ENCODE peak calls at places on chromosomes 13 and 19, in ten cellular contexts. O, G, M, T, W, N, A, Q, D and Y are unnamed samples.
A peak's percentile ranks its signal among the peaks of the same experiment; 100 is the strongest.

GRCh38 chr19:48963371-48964204 is 1.5 kb upstream of the FTL start:
- DNase-seq in O (peak; percentile 88), G (peak; percentile 90), M (peak; percentile 30), T (peak; percentile 55), W (no peak), N (peak; percentile 75), A (peak; percentile 78), Q (peak; percentile 77), D (peak; percentile 76), Y (peak; percentile 84)

GRCh38 chr13:67258482-67258881 is 28.3 kb upstream of the PCDH9 start:
- DNase-seq in O (no peak), G (peak; percentile 61), M (no peak), T (no peak), W (no peak), N (no peak), A (no peak), Q (no peak), D (no peak), Y (no peak)

GRCh38 chr13:91078093-91078679 is 269.3 kb upstream of the MIR17HG start:
- DNase-seq in O (no peak), G (no peak), M (no peak), T (peak; percentile 44), W (no peak), N (peak; percentile 29), A (no peak), Q (no peak), D (no peak), Y (no peak)

GRCh38 chr19:36605839-36606478 is 846 bp downstream of the ZNF382 start:
- DNase-seq in O (no peak), G (no peak), M (no peak), T (no peak), W (no peak), N (no peak), A (no peak), Q (no peak), D (no peak), Y (no peak)

GRCh38 chr13:48156466-48156865 is 61.6 kb upstream of the MED4 start:
- DNase-seq in O (no peak), G (peak; percentile 71), M (no peak), T (no peak), W (no peak), N (no peak), A (no peak), Q (peak; percentile 30), D (peak; percentile 90), Y (no peak)

GRCh38 chr13:31352467-31352866 is 152.7 kb downstream of the B3GLCT start:
- DNase-seq in O (no peak), G (peak; percentile 29), M (no peak), T (no peak), W (no peak), N (no peak), A (no peak), Q (no peak), D (no peak), Y (no peak)

GRCh38 chr19:1206733-1207301 is 1.2 kb downstream of the STK11 start:
- DNase-seq in O (no peak), G (peak; percentile 27), M (no peak), T (peak; percentile 24), W (peak; percentile 64), N (no peak), A (no peak), Q (no peak), D (no peak), Y (peak; percentile 47)

GRCh38 chr19:6723738-6724137 is 3.3 kb upstream of the C3 start:
- DNase-seq in O (no peak), G (no peak), M (no peak), T (no peak), W (no peak), N (no peak), A (no peak), Q (no peak), D (peak; percentile 16), Y (no peak)

GRCh38 chr13:112743451-112744305 is 53.8 kb downstream of the ATP11A start:
- DNase-seq in O (no peak), G (no peak), M (no peak), T (peak; percentile 44), W (no peak), N (no peak), A (no peak), Q (no peak), D (no peak), Y (no peak)

GRCh38 chr13:67063036-67063435 is 167.1 kb downstream of the PCDH9 start:
- DNase-seq in O (no peak), G (no peak), M (no peak), T (no peak), W (no peak), N (no peak), A (no peak), Q (no peak), D (no peak), Y (no peak)

GRCh38 chr13:98992355-98992754 is 14.5 kb upstream of the DOCK9 start:
- DNase-seq in O (no peak), G (no peak), M (no peak), T (no peak), W (no peak), N (no peak), A (no peak), Q (no peak), D (no peak), Y (no peak)

GRCh38 chr13:111314852-111315251 is 5.6 kb upstream of the TEX29 start:
- DNase-seq in O (no peak), G (no peak), M (no peak), T (no peak), W (no peak), N (no peak), A (no peak), Q (no peak), D (no peak), Y (no peak)

GRCh38 chr13:30826911-30827577 is 79.0 kb upstream of the MEDAG start:
- DNase-seq in O (no peak), G (no peak), M (no peak), T (no peak), W (no peak), N (no peak), A (no peak), Q (no peak), D (no peak), Y (no peak)

GRCh38 chr19:4060621-4061177 is 6.0 kb downstream of the ZBTB7A start:
- DNase-seq in O (no peak), G (no peak), M (no peak), T (no peak), W (no peak), N (no peak), A (no peak), Q (no peak), D (no peak), Y (peak; percentile 45)

GRCh38 chr19:14089662-14090508 is 666 bp downstream of the SAMD1 start:
- DNase-seq in O (no peak), G (no peak), M (peak; percentile 60), T (peak; percentile 82), W (no peak), N (peak; percentile 64), A (peak; percentile 65), Q (peak; percentile 62), D (peak; percentile 64), Y (no peak)

GRCh38 chr19:34733826-34734600 is at the start of gene ZNF181:
- DNase-seq in O (peak; percentile 94), G (peak; percentile 91), M (peak; percentile 92), T (peak; percentile 92), W (peak; percentile 79), N (peak; percentile 91), A (peak; percentile 90), Q (peak; percentile 89), D (peak; percentile 87), Y (peak; percentile 89)
- H3K9me3 ChIP-seq in O (peaks cover 1% of the 10 kb centered on the region), G (no peaks in the 10 kb centered on the region), M (no peaks in the 10 kb centered on the region), T (no peaks in the 10 kb centered on the region), W (no peaks in the 10 kb centered on the region), N (no peaks in the 10 kb centered on the region), A (peaks cover 8% of the 10 kb centered on the region), Q (peaks cover 32% of the 10 kb centered on the region), D (peaks cover 5% of the 10 kb centered on the region), Y (peaks cover 4% of the 10 kb centered on the region)

DNA sequence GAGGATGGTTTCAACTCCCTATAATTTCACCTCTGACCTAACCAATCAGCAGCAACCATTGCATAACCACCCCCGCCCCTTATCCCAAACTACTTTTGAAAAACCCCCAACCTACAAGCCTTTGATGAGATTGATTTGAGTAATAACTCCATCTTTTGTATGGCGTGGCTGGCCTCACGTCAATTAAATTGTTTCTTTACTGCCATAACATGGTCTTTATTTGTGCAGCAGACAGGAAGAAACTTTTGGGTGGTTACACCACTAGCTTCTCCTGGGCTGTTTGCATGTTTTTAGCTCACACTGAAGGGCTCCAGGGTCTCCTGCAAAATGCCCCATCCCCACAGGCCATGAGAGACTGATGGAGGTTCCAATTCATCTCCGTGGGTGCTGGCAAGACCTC is 34.0 kb upstream of the PEG3 start:
- DNase-seq in O (no peak), G (no peak), M (no peak), T (no peak), W (no peak), N (no peak), A (no peak), Q (no peak), D (no peak), Y (no peak)
- H3K9me3 ChIP-seq in O (no peaks in the 10 kb centered on the region), G (peaks cover 85% of the 10 kb centered on the region), M (peaks cover 5% of the 10 kb centered on the region), T (no peaks in the 10 kb centered on the region), W (peaks cover 2% of the 10 kb centered on the region), N (no peaks in the 10 kb centered on the region), A (no peaks in the 10 kb centered on the region), Q (peaks cover 86% of the 10 kb centered on the region), D (peaks cover 5% of the 10 kb centered on the region), Y (no peaks in the 10 kb centered on the region)

GRCh38 chr19:13027557-13027956 is 32.3 kb downstream of the NFIX start:
- DNase-seq in O (no peak), G (no peak), M (no peak), T (no peak), W (no peak), N (no peak), A (no peak), Q (no peak), D (no peak), Y (no peak)

GRCh38 chr19:13024958-13025653 is 29.8 kb downstream of the NFIX start:
- DNase-seq in O (no peak), G (peak; percentile 71), M (no peak), T (no peak), W (no peak), N (no peak), A (peak; percentile 54), Q (no peak), D (no peak), Y (no peak)

GRCh38 chr19:13027031-13027430 is 31.8 kb downstream of the NFIX start:
- DNase-seq in O (no peak), G (no peak), M (no peak), T (no peak), W (no peak), N (no peak), A (no peak), Q (no peak), D (no peak), Y (no peak)

GRCh38 chr19:13025819-13026477 is 30.7 kb downstream of the NFIX start:
- DNase-seq in O (no peak), G (no peak), M (no peak), T (no peak), W (no peak), N (no peak), A (no peak), Q (no peak), D (no peak), Y (no peak)

GRCh38 chr19:13026478-13026999 is 31.3 kb downstream of the NFIX start:
- DNase-seq in O (no peak), G (no peak), M (no peak), T (no peak), W (no peak), N (peak; percentile 79), A (no peak), Q (peak; percentile 68), D (no peak), Y (peak; percentile 73)
- H3K9me3 ChIP-seq in O (no peaks in the 10 kb centered on the region), G (no peaks in the 10 kb centered on the region), M (no peaks in the 10 kb centered on the region), T (no peaks in the 10 kb centered on the region), W (no peaks in the 10 kb centered on the region), N (no peaks in the 10 kb centered on the region), A (no peaks in the 10 kb centered on the region), Q (no peaks in the 10 kb centered on the region), D (no peaks in the 10 kb centered on the region), Y (no peaks in the 10 kb centered on the region)

GRCh38 chr19:20879501-20879900 is 43.5 kb upstream of the ZNF85 start:
- DNase-seq in O (no peak), G (no peak), M (no peak), T (no peak), W (no peak), N (no peak), A (no peak), Q (no peak), D (no peak), Y (no peak)
- H3K9me3 ChIP-seq in O (no peaks in the 10 kb centered on the region), G (peaks cover 100% of the 10 kb centered on the region), M (no peaks in the 10 kb centered on the region), T (no peaks in the 10 kb centered on the region), W (peaks cover 20% of the 10 kb centered on the region), N (no peaks in the 10 kb centered on the region), A (no peaks in the 10 kb centered on the region), Q (peaks cover 57% of the 10 kb centered on the region), D (peaks cover 4% of the 10 kb centered on the region), Y (no peaks in the 10 kb centered on the region)